ENCODE peak calls at places on chromosomes 11 and 22, in nine cellular contexts. W, L, E, S, Q, K, N, F and A are unnamed samples.

GRCh38 chr22:36510966-36511881 is 4.4 kb upstream of the FOXRED2 start:
- DNase-seq in W (peak), L (peak), E (peak), S (peak), Q (peak), K (peak), N (no peak), F (peak), A (no peak)

GRCh38 chr11:84923489-84923888 is 703.7 kb downstream of the DLG2 start:
- DNase-seq in W (no peak), L (no peak), E (no peak), S (no peak), Q (no peak), K (no peak), N (no peak), F (no peak), A (no peak)

GRCh38 chr22:50236731-50237409 is 8.0 kb downstream of the TUBGCP6 start:
- DNase-seq in W (no peak), L (no peak), E (peak), S (peak), Q (no peak), K (peak), N (no peak), F (no peak), A (no peak)

GRCh38 chr22:49548356-49549202 is 279.1 kb downstream of the BRD1 start:
- DNase-seq in W (no peak), L (no peak), E (no peak), S (no peak), Q (no peak), K (no peak), N (no peak), F (no peak), A (no peak)

GRCh38 chr11:129731316-129731715 is 84.3 kb upstream of the TMEM45B start:
- DNase-seq in W (no peak), L (no peak), E (no peak), S (no peak), Q (no peak), K (no peak), N (no peak), F (no peak), A (no peak)

GRCh38 chr11:102010776-102011500 is 36.3 kb upstream of the CFAP300 start:
- DNase-seq in W (no peak), L (no peak), E (peak), S (no peak), Q (peak), K (peak), N (no peak), F (peak), A (no peak)

GRCh38 chr11:119481667-119482400 is 58.9 kb upstream of the THY1 start:
- DNase-seq in W (no peak), L (no peak), E (peak), S (no peak), Q (no peak), K (no peak), N (no peak), F (no peak), A (no peak)

GRCh38 chr11:45761659-45762058 is 43.3 kb upstream of the SLC35C1 start:
- DNase-seq in W (no peak), L (no peak), E (no peak), S (no peak), Q (no peak), K (no peak), N (no peak), F (no peak), A (no peak)

GRCh38 chr22:19840955-19841640 is 13.6 kb downstream of the GNB1L start:
- DNase-seq in W (no peak), L (no peak), E (no peak), S (no peak), Q (no peak), K (no peak), N (no peak), F (no peak), A (no peak)

GRCh38 chr11:2194877-2195755 is 23.5 kb upstream of the TH start:
- DNase-seq in W (peak), L (peak), E (peak), S (peak), Q (no peak), K (peak), N (peak), F (peak), A (no peak)